ENCODE peak calls at places on chromosomes 11 and 22, in five cellular contexts. One of them, this sample, is unnamed. For H3K9me3, the result is how much of the 10 kb centered on the place peaks cover.

GRCh38 chr11:125625225-125625593 is 246 bp downstream of the CHEK1 start:
- DNase-seq in WERI-Rb-1: no peak
- DNase-seq in A549: no peak
- DNase-seq in prostate gland: no peak
- DNase-seq in esophagus muscularis mucosa: no peak
- DNase-seq in this sample: no peak

GRCh38 chr22:41524809-41525449 is 19.3 kb downstream of the POLR3H start:
- DNase-seq in WERI-Rb-1: peak
- DNase-seq in A549: no peak
- DNase-seq in prostate gland: no peak
- DNase-seq in esophagus muscularis mucosa: no peak
- DNase-seq in this sample: no peak

GRCh38 chr11:14342906-14343305 is 16.1 kb downstream of the RRAS2 start:
- DNase-seq in WERI-Rb-1: no peak
- DNase-seq in A549: no peak
- DNase-seq in prostate gland: no peak
- DNase-seq in esophagus muscularis mucosa: no peak
- DNase-seq in this sample: no peak

GRCh38 chr11:8359521-8359920 is 95.8 kb upstream of the LMO1 start:
- DNase-seq in WERI-Rb-1: no peak
- DNase-seq in A549: no peak
- DNase-seq in prostate gland: no peak
- DNase-seq in esophagus muscularis mucosa: no peak
- DNase-seq in this sample: peak

GRCh38 chr22:44622147-44622427 is 79.9 kb upstream of the PRR5 start:
- DNase-seq in WERI-Rb-1: peak
- DNase-seq in A549: no peak
- DNase-seq in prostate gland: no peak
- DNase-seq in esophagus muscularis mucosa: no peak
- DNase-seq in this sample: no peak

GRCh38 chr11:32018672-32019071 is 72.2 kb upstream of the RCN1 start:
- DNase-seq in WERI-Rb-1: no peak
- DNase-seq in A549: no peak
- DNase-seq in prostate gland: no peak
- DNase-seq in esophagus muscularis mucosa: no peak
- DNase-seq in this sample: no peak

GRCh38 chr11:14148653-14149273 is 186.2 kb downstream of the SPON1 start:
- DNase-seq in WERI-Rb-1: no peak
- DNase-seq in A549: peak
- DNase-seq in prostate gland: no peak
- DNase-seq in esophagus muscularis mucosa: no peak
- DNase-seq in this sample: no peak

GRCh38 chr11:17593466-17594245 is 46.6 kb downstream of the OTOG start:
- DNase-seq in WERI-Rb-1: peak
- DNase-seq in A549: no peak
- DNase-seq in prostate gland: no peak
- DNase-seq in esophagus muscularis mucosa: no peak
- DNase-seq in this sample: peak

GRCh38 chr22:42275970-42276369 is 5.5 kb upstream of the TCF20 start:
- DNase-seq in WERI-Rb-1: no peak
- DNase-seq in A549: no peak
- DNase-seq in prostate gland: no peak
- DNase-seq in esophagus muscularis mucosa: no peak
- DNase-seq in this sample: no peak

GRCh38 chr11:103024086-103024485 is 67.9 kb downstream of the DCUN1D5 start:
- DNase-seq in WERI-Rb-1: no peak
- DNase-seq in A549: no peak
- DNase-seq in prostate gland: no peak
- DNase-seq in esophagus muscularis mucosa: no peak
- DNase-seq in this sample: no peak

GRCh38 chr11:8067567-8067928 is 13.5 kb upstream of the TUB start:
- DNase-seq in WERI-Rb-1: no peak
- DNase-seq in A549: no peak
- DNase-seq in prostate gland: no peak
- DNase-seq in esophagus muscularis mucosa: no peak
- DNase-seq in this sample: no peak

GRCh38 chr11:66974724-66975402 is at the start of gene C11orf86:
- DNase-seq in WERI-Rb-1: no peak
- DNase-seq in A549: no peak
- DNase-seq in prostate gland: no peak
- DNase-seq in esophagus muscularis mucosa: no peak
- DNase-seq in this sample: no peak

GRCh38 chr22:25105817-25106650 is 93.6 kb upstream of the CRYBB3 start:
- DNase-seq in WERI-Rb-1: no peak
- DNase-seq in A549: no peak
- DNase-seq in prostate gland: no peak
- DNase-seq in esophagus muscularis mucosa: no peak
- DNase-seq in this sample: no peak

GRCh38 chr11:70142171-70142875 is 60.8 kb upstream of the FADD start:
- DNase-seq in WERI-Rb-1: no peak
- DNase-seq in A549: peak
- DNase-seq in prostate gland: no peak
- DNase-seq in esophagus muscularis mucosa: no peak
- DNase-seq in this sample: no peak

GRCh38 chr11:16148301-16148787 is 208.0 kb downstream of the SOX6 start:
- DNase-seq in WERI-Rb-1: no peak
- DNase-seq in A549: no peak
- DNase-seq in prostate gland: no peak
- DNase-seq in esophagus muscularis mucosa: no peak
- DNase-seq in this sample: no peak

GRCh38 chr11:119894916-119895315 is 165.9 kb upstream of the NECTIN1 start:
- DNase-seq in WERI-Rb-1: no peak
- DNase-seq in A549: no peak
- DNase-seq in prostate gland: no peak
- DNase-seq in esophagus muscularis mucosa: no peak
- DNase-seq in this sample: no peak

GRCh38 chr11:93694109-93694508 is 32.6 kb downstream of the CEP295 start:
- DNase-seq in WERI-Rb-1: no peak
- DNase-seq in A549: no peak
- DNase-seq in prostate gland: no peak
- DNase-seq in esophagus muscularis mucosa: no peak
- DNase-seq in this sample: no peak

GRCh38 chr11:31509017-31509411 is 408 bp downstream of the IMMP1L start:
- DNase-seq in WERI-Rb-1: no peak
- DNase-seq in A549: peak
- DNase-seq in prostate gland: no peak
- DNase-seq in esophagus muscularis mucosa: no peak
- DNase-seq in this sample: no peak

GRCh38 chr11:77821349-77821851 is 456 bp downstream of the AAMDC start:
- DNase-seq in WERI-Rb-1: no peak
- DNase-seq in A549: peak
- DNase-seq in prostate gland: peak
- DNase-seq in esophagus muscularis mucosa: no peak
- DNase-seq in this sample: peak

GRCh38 chr11:32307449-32307848 is 127.9 kb downstream of the WT1 start:
- DNase-seq in WERI-Rb-1: no peak
- DNase-seq in A549: no peak
- DNase-seq in prostate gland: no peak
- DNase-seq in esophagus muscularis mucosa: no peak
- DNase-seq in this sample: no peak

GRCh38 chr22:47247609-47248240 is 485.3 kb downstream of the TBC1D22A start:
- DNase-seq in WERI-Rb-1: peak
- DNase-seq in A549: no peak
- DNase-seq in prostate gland: no peak
- DNase-seq in esophagus muscularis mucosa: peak
- DNase-seq in this sample: no peak

GRCh38 chr22:37462983-37463382 is 23.2 kb downstream of the MFNG start:
- DNase-seq in WERI-Rb-1: no peak
- DNase-seq in A549: no peak
- DNase-seq in prostate gland: no peak
- DNase-seq in esophagus muscularis mucosa: no peak
- DNase-seq in this sample: no peak

GRCh38 chr11:20529757-20530156 is 69.7 kb upstream of the SLC6A5 start:
- DNase-seq in WERI-Rb-1: no peak
- DNase-seq in A549: no peak
- DNase-seq in prostate gland: no peak
- DNase-seq in esophagus muscularis mucosa: peak
- DNase-seq in this sample: no peak

GRCh38 chr11:133947298-133947905 is 9.4 kb downstream of the IGSF9B start:
- DNase-seq in WERI-Rb-1: peak
- DNase-seq in A549: peak
- DNase-seq in prostate gland: no peak
- DNase-seq in esophagus muscularis mucosa: no peak
- DNase-seq in this sample: peak

GRCh38 chr22:23088199-23088604 is 17.9 kb downstream of the GNAZ start:
- DNase-seq in WERI-Rb-1: peak
- DNase-seq in A549: no peak
- DNase-seq in prostate gland: no peak
- DNase-seq in esophagus muscularis mucosa: no peak
- DNase-seq in this sample: no peak

GRCh38 chr11:8251767-8252295 is 11.8 kb downstream of the LMO1 start:
- DNase-seq in WERI-Rb-1: no peak
- DNase-seq in A549: no peak
- DNase-seq in prostate gland: no peak
- DNase-seq in esophagus muscularis mucosa: no peak
- DNase-seq in this sample: peak

GRCh38 chr11:31412946-31413345 is 43.3 kb downstream of the DNAJC24 start:
- DNase-seq in WERI-Rb-1: no peak
- DNase-seq in A549: no peak
- DNase-seq in prostate gland: no peak
- DNase-seq in esophagus muscularis mucosa: no peak
- DNase-seq in this sample: no peak

GRCh38 chr11:75425422-75425821 is 7.6 kb downstream of the KLHL35 start:
- DNase-seq in WERI-Rb-1: peak
- DNase-seq in A549: peak
- DNase-seq in prostate gland: no peak
- DNase-seq in esophagus muscularis mucosa: no peak
- DNase-seq in this sample: no peak

GRCh38 chr11:22768281-22768680 is 61.3 kb downstream of the SVIP start:
- DNase-seq in WERI-Rb-1: no peak
- DNase-seq in A549: no peak
- DNase-seq in prostate gland: no peak
- DNase-seq in esophagus muscularis mucosa: no peak
- DNase-seq in this sample: no peak

GRCh38 chr11:74325649-74326645 is 14.5 kb upstream of the P4HA3 start:
- DNase-seq in WERI-Rb-1: peak
- DNase-seq in A549: no peak
- DNase-seq in prostate gland: peak
- DNase-seq in esophagus muscularis mucosa: peak
- DNase-seq in this sample: peak

GRCh38 chr22:24423519-24424000 is 3.8 kb upstream of the ADORA2A start:
- DNase-seq in WERI-Rb-1: peak
- DNase-seq in A549: peak
- DNase-seq in prostate gland: no peak
- DNase-seq in esophagus muscularis mucosa: no peak
- DNase-seq in this sample: peak

GRCh38 chr11:927871-928270 is 2.2 kb downstream of the AP2A2 start:
- DNase-seq in WERI-Rb-1: no peak
- DNase-seq in A549: no peak
- DNase-seq in prostate gland: no peak
- DNase-seq in esophagus muscularis mucosa: no peak
- DNase-seq in this sample: no peak

DNA sequence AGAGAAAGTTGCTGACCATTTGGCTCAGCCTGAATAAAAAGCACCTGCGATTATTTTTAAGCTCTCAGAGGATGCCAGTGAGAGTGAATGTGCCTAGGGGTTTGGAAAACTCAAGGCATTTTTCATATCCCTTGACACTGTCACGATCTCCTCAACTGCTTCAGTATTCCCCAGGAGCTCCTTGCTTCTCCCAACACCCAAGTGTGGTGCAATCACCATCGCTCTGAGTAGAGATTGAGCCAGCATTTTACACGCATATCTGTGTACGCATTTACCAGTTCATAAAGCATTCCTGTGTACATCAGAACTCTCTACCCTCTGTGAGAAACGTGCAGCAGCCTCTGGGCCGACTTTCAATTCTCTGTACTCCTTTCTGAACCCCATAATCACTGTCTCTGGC is 1.3 kb downstream of the SRRD start:
- DNase-seq in WERI-Rb-1: no peak
- DNase-seq in A549: no peak
- DNase-seq in prostate gland: no peak
- DNase-seq in esophagus muscularis mucosa: no peak
- DNase-seq in this sample: no peak
- H3K4me3 ChIP-seq in WERI-Rb-1: no peak
- H3K4me3 ChIP-seq in A549: peak
- H3K4me3 ChIP-seq in prostate gland: no peak
- H3K4me3 ChIP-seq in esophagus muscularis mucosa: no peak
- H3K4me3 ChIP-seq in this sample: no peak

GRCh38 chr11:11442791-11443190 is 89.7 kb upstream of the CSNK2A3 start:
- DNase-seq in WERI-Rb-1: no peak
- DNase-seq in A549: no peak
- DNase-seq in prostate gland: no peak
- DNase-seq in esophagus muscularis mucosa: no peak
- DNase-seq in this sample: no peak
- H3K9me3 ChIP-seq in WERI-Rb-1: under half
- H3K9me3 ChIP-seq in A549: under half
- H3K9me3 ChIP-seq in prostate gland: under half
- H3K9me3 ChIP-seq in esophagus muscularis mucosa: under half
- H3K9me3 ChIP-seq in this sample: under half

DNA sequence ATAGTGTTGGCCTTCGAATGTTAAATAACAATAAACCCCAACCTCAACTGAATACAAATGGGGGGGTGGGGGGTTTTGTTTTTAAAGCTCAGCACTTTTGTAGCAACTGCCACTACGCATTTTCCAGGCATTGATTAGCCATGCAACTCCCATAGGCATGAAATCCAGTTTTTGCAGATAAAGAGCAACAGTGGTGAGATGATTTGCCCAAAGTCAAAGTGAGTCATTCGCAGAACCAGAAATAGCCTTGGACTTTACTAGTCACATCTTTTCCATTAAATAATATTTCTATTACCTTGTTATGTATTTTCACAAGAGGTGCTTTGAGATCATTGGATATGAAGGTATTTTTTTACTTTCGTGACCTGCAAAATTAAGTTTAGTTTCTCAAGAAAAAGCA is 1.7 kb upstream of the PHF21A start:
- DNase-seq in WERI-Rb-1: no peak
- DNase-seq in A549: no peak
- DNase-seq in prostate gland: no peak
- DNase-seq in esophagus muscularis mucosa: no peak
- DNase-seq in this sample: no peak
- H3K4me3 ChIP-seq in WERI-Rb-1: peak
- H3K4me3 ChIP-seq in A549: peak
- H3K4me3 ChIP-seq in prostate gland: no peak
- H3K4me3 ChIP-seq in esophagus muscularis mucosa: peak
- H3K4me3 ChIP-seq in this sample: peak

DNA sequence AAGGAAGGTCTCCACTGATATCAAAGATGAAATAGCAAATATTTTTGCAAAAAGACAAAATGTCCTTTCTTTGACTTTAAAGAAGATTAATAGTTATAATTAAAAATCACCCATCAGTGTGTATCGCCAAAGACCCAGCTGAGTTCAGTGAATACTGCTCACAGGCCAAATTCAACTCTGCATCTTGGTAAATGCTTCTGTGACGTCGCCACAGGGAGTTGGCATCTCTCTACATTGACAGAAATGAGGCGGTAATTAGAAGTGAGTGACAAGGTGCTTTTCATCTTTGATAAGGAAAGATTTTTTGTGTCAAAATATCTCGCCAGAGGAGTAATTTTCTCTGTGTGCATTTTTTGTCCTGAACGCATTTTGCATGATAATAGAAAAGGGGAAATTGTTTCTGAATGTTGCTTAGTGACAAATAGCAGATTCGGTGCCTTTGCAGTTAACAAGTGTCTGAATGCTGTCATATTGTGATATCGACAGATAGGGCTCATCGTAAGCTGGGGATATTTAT is 345.8 kb downstream of the CNTN5 start:
- DNase-seq in WERI-Rb-1: no peak
- DNase-seq in A549: no peak
- DNase-seq in prostate gland: no peak
- DNase-seq in esophagus muscularis mucosa: no peak
- DNase-seq in this sample: no peak
- H3K9me3 ChIP-seq in WERI-Rb-1: under half
- H3K9me3 ChIP-seq in A549: under half
- H3K9me3 ChIP-seq in prostate gland: under half
- H3K9me3 ChIP-seq in esophagus muscularis mucosa: under half
- H3K9me3 ChIP-seq in this sample: under half

GRCh38 chr11:128474036-128474874 is 113.1 kb downstream of the ETS1 start:
- DNase-seq in WERI-Rb-1: no peak
- DNase-seq in A549: no peak
- DNase-seq in prostate gland: no peak
- DNase-seq in esophagus muscularis mucosa: no peak
- DNase-seq in this sample: no peak
- H3K4me3 ChIP-seq in WERI-Rb-1: no peak
- H3K4me3 ChIP-seq in A549: no peak
- H3K4me3 ChIP-seq in prostate gland: no peak
- H3K4me3 ChIP-seq in esophagus muscularis mucosa: no peak
- H3K4me3 ChIP-seq in this sample: no peak

This sample was measured in upper lobe of right lung.